ENCODE peak calls at places on chromosomes 1 and 21, in nine cellular contexts. Y is bronchial epithelial cell, Z is thoracic aorta, E is suprapubic skin, X is neural progenitor cell, V is uterus, L is tibial nerve, M is dorsolateral prefrontal cortex, A is Peyer's patch. P is an unnamed sample.

GRCh38 chr1:58699011-58699762 is 675 bp downstream of the MYSM1 start:
- DNase-seq in V (no peak), Z (no peak), Y (peak), M (no peak), L (no peak), X (no peak), A (no peak), E (no peak), P (no peak)

GRCh38 chr1:23651069-23651808 is 40.4 kb upstream of the RPL11 start:
- DNase-seq in Z (no peak), X (no peak), Y (peak), A (no peak), M (no peak), V (no peak), E (peak), L (peak), P (no peak)

GRCh38 chr21:44300262-44300959 is 558 bp downstream of the PFKL start:
- DNase-seq in L (peak), Y (peak), X (peak), Z (peak), A (peak), V (peak), M (no peak), E (peak), P (no peak)

GRCh38 chr1:180250499-180250770 is 20.4 kb downstream of the LHX4 start:
- DNase-seq in A (no peak), Y (no peak), M (no peak), X (no peak), V (no peak), E (no peak), L (no peak), Z (no peak), P (peak)

GRCh38 chr1:99731384-99731783 is 35.1 kb downstream of the FRRS1 start:
- DNase-seq in M (no peak), Z (no peak), E (no peak), L (no peak), X (no peak), V (no peak), A (no peak), Y (peak), P (no peak)

GRCh38 chr1:61436016-61436415 is 288.9 kb downstream of the TM2D1 start:
- DNase-seq in Z (no peak), Y (no peak), L (no peak), E (no peak), V (no peak), A (no peak), M (no peak), X (no peak), P (no peak)

GRCh38 chr1:23999156-23999671 is 19.1 kb upstream of the SRSF10 start:
- DNase-seq in M (no peak), Z (no peak), L (no peak), X (no peak), Y (no peak), A (no peak), E (no peak), V (no peak), P (no peak)

GRCh38 chr21:39313042-39313456 is 383 bp downstream of the BRWD1 start:
- DNase-seq in V (peak), M (peak), L (peak), E (peak), Z (no peak), X (peak), Y (no peak), A (peak), P (peak)

GRCh38 chr1:221308534-221309511 is 429.6 kb downstream of the HLX start:
- DNase-seq in L (no peak), X (peak), Z (no peak), M (no peak), E (no peak), V (peak), A (no peak), Y (no peak), P (no peak)

GRCh38 chr1:228848406-228848805 is 113.1 kb downstream of the RHOU start:
- DNase-seq in Y (no peak), V (no peak), A (no peak), L (no peak), M (no peak), E (no peak), Z (no peak), X (no peak), P (no peak)

GRCh38 chr1:17230671-17231310 is 18.1 kb upstream of the PADI3 start:
- DNase-seq in L (no peak), V (no peak), X (no peak), Y (no peak), E (no peak), M (no peak), Z (no peak), A (no peak), P (no peak)

GRCh38 chr1:26148887-26149286 is 10.0 kb upstream of the FAM110D start:
- DNase-seq in L (no peak), X (no peak), E (no peak), M (no peak), Z (no peak), Y (no peak), A (peak), V (no peak), P (no peak)

GRCh38 chr1:148374101-148374500 is 109.0 kb downstream of the PPIAL4G start:
- DNase-seq in X (no peak), E (no peak), Y (no peak), Z (no peak), L (no peak), V (no peak), M (no peak), A (no peak), P (no peak)

GRCh38 chr1:112011231-112011630 is 21.8 kb upstream of the KCND3 start:
- DNase-seq in M (no peak), Y (peak), A (no peak), E (no peak), Z (no peak), V (peak), X (no peak), L (no peak), P (no peak)

GRCh38 chr1:201990427-201990826 is 8.0 kb downstream of the RNPEP start:
- DNase-seq in X (no peak), M (no peak), Y (no peak), A (no peak), Z (no peak), E (no peak), V (no peak), L (no peak), P (no peak)

GRCh38 chr1:85297855-85298629 is 21.6 kb upstream of the BCL10 start:
- DNase-seq in X (no peak), M (peak), Z (peak), A (peak), L (peak), Y (peak), V (peak), E (no peak), P (no peak)

GRCh38 chr1:51217101-51217500 is 19.0 kb upstream of the RNF11 start:
- DNase-seq in E (no peak), Z (no peak), Y (no peak), L (no peak), A (no peak), X (no peak), V (no peak), M (no peak), P (no peak)

GRCh38 chr1:221780175-221780574 is 38.3 kb upstream of the DUSP10 start:
- DNase-seq in Z (no peak), V (no peak), Y (no peak), L (no peak), X (no peak), A (no peak), E (no peak), M (no peak), P (no peak)

GRCh38 chr1:160963521-160963920 is 8.9 kb upstream of the ITLN2 start:
- DNase-seq in A (no peak), L (no peak), V (no peak), M (no peak), X (no peak), E (no peak), Z (no peak), Y (no peak), P (no peak)

DNA sequence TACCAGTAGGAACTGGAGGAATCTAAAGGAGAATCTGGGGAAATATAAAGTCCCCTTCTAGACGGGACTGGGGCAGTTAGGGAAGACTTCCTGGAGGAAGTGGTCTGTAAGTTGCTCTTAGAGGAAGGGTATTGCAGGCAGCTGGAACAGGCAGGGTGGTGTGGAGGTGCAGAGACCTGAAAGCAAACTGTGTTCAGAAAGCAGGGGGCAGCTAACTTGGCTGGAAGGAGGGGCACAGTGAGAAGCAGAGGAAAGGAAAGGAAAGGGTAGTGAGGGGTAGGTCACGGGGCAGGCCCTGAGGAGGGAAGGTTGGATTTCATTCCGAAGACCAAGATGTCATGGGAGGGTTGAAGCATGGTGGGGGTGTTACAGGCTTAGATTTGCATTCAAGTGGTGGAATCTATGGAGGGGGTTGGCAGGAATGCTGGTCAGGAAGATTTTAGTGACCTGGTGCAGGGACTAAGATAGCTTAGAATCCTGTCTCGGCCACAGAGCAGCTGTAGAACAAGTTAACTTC is 240.7 kb downstream of the FOXD2 start:
- DNase-seq in V (no peak), Y (no peak), Z (no peak), M (no peak), E (peak), L (no peak), X (no peak), A (no peak), P (no peak)
- H3K4me3 ChIP-seq in V (no peak), Y (no peak), Z (no peak), M (no peak), E (no peak), L (no peak), X (no peak), A (no peak), P (no peak)

DNA sequence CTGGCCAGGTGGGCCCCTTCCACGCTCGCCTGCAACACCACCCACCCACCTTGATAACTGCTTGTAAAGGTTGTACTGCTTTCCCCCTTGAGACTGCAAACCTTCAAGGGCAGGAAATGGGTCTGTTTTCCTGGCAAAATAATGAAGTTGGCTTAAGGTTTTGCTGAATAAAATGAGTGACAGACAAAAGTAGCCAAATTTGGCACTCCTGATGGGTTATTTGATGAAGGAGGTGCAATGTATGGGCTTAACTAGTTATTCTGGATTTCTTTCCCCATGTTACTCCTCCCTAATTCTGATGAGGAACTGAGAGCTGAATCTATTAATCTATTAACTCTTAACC is 14.6 kb upstream of the HLCS start:
- DNase-seq in V (no peak), A (no peak), E (no peak), Y (no peak), M (no peak), L (no peak), X (no peak), Z (no peak), P (no peak)
- H3K4me3 ChIP-seq in V (no peak), A (peak), E (peak), Y (peak), M (peak), L (peak), X (peak), Z (peak), P (peak)

GRCh38 chr1:31549807-31550620 is 26.3 kb upstream of the TINAGL1 start:
- DNase-seq in Z (no peak), E (no peak), L (no peak), A (no peak), Y (peak), X (no peak), M (no peak), V (no peak), P (no peak)
- H3K4me3 ChIP-seq in Z (peak), E (no peak), L (no peak), A (peak), Y (peak), X (peak), M (no peak), V (no peak), P (peak)

GRCh38 chr1:154501423-154502065 is 475 bp upstream of the TDRD10 start:
- DNase-seq in A (no peak), E (peak), L (no peak), Z (no peak), M (no peak), Y (no peak), X (peak), V (peak), P (peak)
- H3K4me3 ChIP-seq in A (peak), E (peak), L (peak), Z (peak), M (peak), Y (peak), X (peak), V (peak), P (peak)

GRCh38 chr1:159171688-159172501 is 480 bp downstream of the CADM3 start:
- DNase-seq in L (no peak), V (no peak), E (no peak), A (no peak), X (peak), Z (no peak), M (peak), Y (no peak), P (peak)
- H3K4me3 ChIP-seq in L (peak), V (peak), E (peak), A (peak), X (peak), Z (peak), M (peak), Y (no peak), P (peak)

GRCh38 chr1:184950209-184950608 is 24.1 kb downstream of the NIBAN1 start:
- DNase-seq in X (no peak), L (no peak), V (no peak), Y (no peak), Z (no peak), A (no peak), E (no peak), M (no peak), P (no peak)

GRCh38 chr1:184959626-184960025 is 14.7 kb downstream of the NIBAN1 start:
- DNase-seq in A (no peak), L (no peak), M (no peak), V (no peak), Z (no peak), X (no peak), E (no peak), Y (no peak), P (no peak)

GRCh38 chr1:184958554-184959353 is 15.6 kb downstream of the NIBAN1 start:
- DNase-seq in X (no peak), A (no peak), E (no peak), L (no peak), V (no peak), Y (no peak), Z (no peak), M (no peak), P (no peak)

GRCh38 chr1:184954232-184954995 is 19.9 kb downstream of the NIBAN1 start:
- DNase-seq in A (no peak), L (no peak), Z (no peak), M (no peak), Y (peak), E (no peak), V (no peak), X (no peak), P (no peak)

GRCh38 chr1:184953600-184954219 is 20.6 kb downstream of the NIBAN1 start:
- DNase-seq in E (no peak), M (no peak), Y (peak), A (no peak), V (no peak), Z (no peak), X (no peak), L (no peak), P (no peak)
- H3K4me3 ChIP-seq in E (no peak), M (no peak), Y (no peak), A (no peak), V (no peak), Z (peak), X (no peak), L (no peak), P (no peak)

GRCh38 chr1:9294910-9295636 is 2.4 kb downstream of the SPSB1 start:
- DNase-seq in X (no peak), V (no peak), M (no peak), Y (no peak), L (peak), E (peak), Z (no peak), A (no peak), P (peak)
- H3K4me3 ChIP-seq in X (no peak), V (peak), M (peak), Y (no peak), L (peak), E (peak), Z (peak), A (peak), P (no peak)

P was measured in H7.